ENCODE peak calls at places on chromosomes 11 and 22, in four cellular contexts. One of them, this sample, is unnamed.

GRCh38 chr11:4607111-4607510 is 920 bp downstream of the TRIM68 start:
- DNase-seq in ovary: no peak
- DNase-seq in AG10803: no peak
- DNase-seq in A549: no peak
- DNase-seq in this sample: no peak

GRCh38 chr22:30044369-30044768 is 35.9 kb upstream of the HORMAD2 start:
- DNase-seq in AG10803: peak
- DNase-seq in A549: no peak
- DNase-seq in ovary: no peak
- DNase-seq in this sample: peak

GRCh38 chr22:34998921-34999320 is 67.0 kb upstream of the ISX start:
- DNase-seq in AG10803: no peak
- DNase-seq in ovary: no peak
- DNase-seq in A549: no peak
- DNase-seq in this sample: no peak

GRCh38 chr22:26479792-26480610 is 3.6 kb downstream of the HPS4 start:
- DNase-seq in ovary: no peak
- DNase-seq in AG10803: no peak
- DNase-seq in A549: no peak
- DNase-seq in this sample: no peak

GRCh38 chr11:61333638-61334433 is 808 bp downstream of the TKFC start:
- DNase-seq in ovary: no peak
- DNase-seq in AG10803: no peak
- DNase-seq in A549: no peak
- DNase-seq in this sample: no peak

GRCh38 chr11:3831378-3832239 is 9.2 kb downstream of the RHOG start:
- DNase-seq in A549: no peak
- DNase-seq in AG10803: no peak
- DNase-seq in ovary: no peak
- DNase-seq in this sample: no peak

GRCh38 chr22:38696606-38697005 is 4.1 kb downstream of the JOSD1 start:
- DNase-seq in A549: peak
- DNase-seq in AG10803: peak
- DNase-seq in ovary: no peak
- DNase-seq in this sample: peak

GRCh38 chr22:20569059-20570058 is 61.9 kb downstream of the MED15 start:
- DNase-seq in ovary: peak
- DNase-seq in A549: peak
- DNase-seq in AG10803: peak
- DNase-seq in this sample: peak

GRCh38 chr11:86535773-86536172 is 136.6 kb downstream of the ME3 start:
- DNase-seq in A549: no peak
- DNase-seq in ovary: no peak
- DNase-seq in AG10803: no peak
- DNase-seq in this sample: no peak

GRCh38 chr22:19984851-19985811 is 31.5 kb downstream of the ARVCF start:
- DNase-seq in AG10803: no peak
- DNase-seq in ovary: no peak
- DNase-seq in A549: no peak
- DNase-seq in this sample: no peak

GRCh38 chr11:104694259-104695070 is 203.8 kb downstream of the CASP12 start:
- DNase-seq in A549: no peak
- DNase-seq in AG10803: peak
- DNase-seq in ovary: no peak
- DNase-seq in this sample: peak

GRCh38 chr11:127815316-127815715 is 772.0 kb downstream of the ETS1 start:
- DNase-seq in A549: no peak
- DNase-seq in AG10803: no peak
- DNase-seq in ovary: no peak
- DNase-seq in this sample: no peak

GRCh38 chr22:28674121-28674563 is 5.5 kb downstream of the TTC28 start:
- DNase-seq in AG10803: peak
- DNase-seq in A549: no peak
- DNase-seq in ovary: no peak
- DNase-seq in this sample: peak

GRCh38 chr22:23539135-23539838 is 40.8 kb downstream of the IGLL1 start:
- DNase-seq in A549: peak
- DNase-seq in AG10803: peak
- DNase-seq in ovary: peak
- DNase-seq in this sample: peak

GRCh38 chr22:31139866-31140716 is at the start of gene PLA2G3:
- DNase-seq in AG10803: no peak
- DNase-seq in ovary: no peak
- DNase-seq in A549: no peak
- DNase-seq in this sample: peak

GRCh38 chr11:83326326-83326725 is 40.2 kb upstream of the CCDC90B start:
- DNase-seq in A549: no peak
- DNase-seq in ovary: no peak
- DNase-seq in AG10803: no peak
- DNase-seq in this sample: no peak

GRCh38 chr11:7657306-7658025 is 15.8 kb downstream of the CYB5R2 start:
- DNase-seq in A549: peak
- DNase-seq in AG10803: peak
- DNase-seq in ovary: peak
- DNase-seq in this sample: no peak

GRCh38 chr22:29275819-29276565 is 7.9 kb downstream of the EWSR1 start:
- DNase-seq in ovary: no peak
- DNase-seq in A549: no peak
- DNase-seq in AG10803: no peak
- DNase-seq in this sample: no peak

GRCh38 chr11:18265949-18266348 is at the start of gene SAA1:
- DNase-seq in AG10803: peak
- DNase-seq in A549: no peak
- DNase-seq in ovary: no peak
- DNase-seq in this sample: no peak

GRCh38 chr11:1959786-1960185 is 12.7 kb downstream of the MRPL23 start:
- DNase-seq in AG10803: no peak
- DNase-seq in A549: no peak
- DNase-seq in ovary: no peak
- DNase-seq in this sample: no peak

GRCh38 chr11:35005156-35005780 is 88.8 kb downstream of the PDHX start:
- DNase-seq in A549: no peak
- DNase-seq in ovary: no peak
- DNase-seq in AG10803: no peak
- DNase-seq in this sample: no peak

GRCh38 chr11:46134540-46134939 is 13.3 kb upstream of the PHF21A start:
- DNase-seq in A549: no peak
- DNase-seq in ovary: no peak
- DNase-seq in AG10803: no peak
- DNase-seq in this sample: no peak

GRCh38 chr22:32206774-32207758 is 2.2 kb upstream of the RFPL2 start:
- DNase-seq in AG10803: peak
- DNase-seq in ovary: no peak
- DNase-seq in A549: peak
- DNase-seq in this sample: no peak

GRCh38 chr11:119832132-119832531 is 103.1 kb upstream of the NECTIN1 start:
- DNase-seq in ovary: no peak
- DNase-seq in A549: no peak
- DNase-seq in AG10803: no peak
- DNase-seq in this sample: no peak

DNA sequence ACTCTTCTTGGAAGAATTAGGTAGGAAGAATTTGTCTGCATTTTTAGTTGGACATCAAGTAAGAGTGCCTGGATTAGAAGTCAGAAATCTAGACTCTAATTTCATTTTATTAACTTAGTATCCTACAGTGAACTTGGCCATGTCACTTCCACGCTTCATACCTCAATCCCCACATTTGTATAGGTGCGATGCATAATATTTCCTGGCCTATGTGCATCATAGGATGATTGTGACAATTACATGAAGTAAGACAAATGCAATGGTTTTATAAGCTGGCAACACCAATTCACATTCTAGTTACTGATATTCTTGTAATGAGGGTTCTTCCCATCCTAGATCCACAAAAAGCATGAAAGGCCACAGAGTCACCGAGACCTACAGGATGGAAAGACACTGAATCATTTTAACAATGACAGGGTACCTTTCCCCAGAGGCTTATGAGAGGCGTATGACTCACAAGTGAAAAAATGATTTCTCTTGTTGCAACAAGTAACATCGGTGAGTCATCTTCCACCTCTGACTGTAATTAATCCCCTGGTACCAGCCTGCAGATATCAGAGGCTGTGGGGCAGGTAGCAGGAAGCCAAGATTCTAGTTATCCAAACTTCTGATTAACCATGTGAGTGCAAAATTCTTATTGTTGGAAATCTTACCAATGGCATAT is 56.0 kb upstream of the OR5AK2 start:
- DNase-seq in ovary: no peak
- DNase-seq in AG10803: peak
- DNase-seq in A549: peak
- DNase-seq in this sample: peak
- H3K4me3 ChIP-seq in ovary: no peak
- H3K4me3 ChIP-seq in AG10803: no peak
- H3K4me3 ChIP-seq in A549: no peak
- H3K4me3 ChIP-seq in this sample: no peak

GRCh38 chr11:115501895-115502589 is 2.2 kb downstream of the CADM1 start:
- DNase-seq in AG10803: no peak
- DNase-seq in A549: no peak
- DNase-seq in ovary: no peak
- DNase-seq in this sample: no peak
- H3K4me3 ChIP-seq in AG10803: peak
- H3K4me3 ChIP-seq in A549: peak
- H3K4me3 ChIP-seq in ovary: peak
- H3K4me3 ChIP-seq in this sample: peak

GRCh38 chr22:50676211-50676636 is 3.6 kb downstream of the SHANK3 start:
- DNase-seq in A549: no peak
- DNase-seq in ovary: no peak
- DNase-seq in AG10803: no peak
- DNase-seq in this sample: no peak
- H3K4me3 ChIP-seq in A549: no peak
- H3K4me3 ChIP-seq in ovary: no peak
- H3K4me3 ChIP-seq in AG10803: no peak
- H3K4me3 ChIP-seq in this sample: no peak

GRCh38 chr22:37591823-37592404 is 12.0 kb upstream of the LGALS2 start:
- DNase-seq in AG10803: no peak
- DNase-seq in A549: no peak
- DNase-seq in ovary: no peak
- DNase-seq in this sample: no peak
- H3K4me3 ChIP-seq in AG10803: peak
- H3K4me3 ChIP-seq in A549: peak
- H3K4me3 ChIP-seq in ovary: no peak
- H3K4me3 ChIP-seq in this sample: no peak

GRCh38 chr11:63764712-63765631 is 3.6 kb downstream of the ZFTA start:
- DNase-seq in ovary: peak
- DNase-seq in A549: no peak
- DNase-seq in AG10803: no peak
- DNase-seq in this sample: no peak
- H3K4me3 ChIP-seq in ovary: no peak
- H3K4me3 ChIP-seq in A549: no peak
- H3K4me3 ChIP-seq in AG10803: no peak
- H3K4me3 ChIP-seq in this sample: no peak

DNA sequence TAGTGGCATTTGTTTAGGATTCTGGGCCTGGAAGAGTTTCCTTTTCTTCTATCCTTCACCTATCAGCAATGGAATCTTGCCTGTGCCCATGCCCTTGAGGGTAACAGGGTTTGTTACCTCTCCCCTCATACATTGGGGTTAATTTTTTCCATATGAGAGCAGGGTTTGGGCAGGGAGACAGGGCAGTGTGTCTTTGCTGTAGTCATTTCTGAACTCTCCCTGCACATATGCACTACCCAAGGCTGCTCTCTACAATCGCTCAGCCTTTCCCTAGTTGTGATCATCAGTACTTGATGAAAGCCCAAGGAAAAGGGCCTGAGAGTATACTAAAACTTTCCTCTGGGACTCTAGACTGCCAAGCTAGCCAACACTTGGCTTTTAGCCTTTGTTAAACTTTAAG is 95.7 kb downstream of the LRRC32 start:
- DNase-seq in ovary: no peak
- DNase-seq in A549: no peak
- DNase-seq in AG10803: no peak
- DNase-seq in this sample: no peak
- H3K4me3 ChIP-seq in ovary: no peak
- H3K4me3 ChIP-seq in A549: no peak
- H3K4me3 ChIP-seq in AG10803: no peak
- H3K4me3 ChIP-seq in this sample: no peak

GRCh38 chr11:44564653-44565007 is 833 bp upstream of the CD82 start:
- DNase-seq in ovary: peak
- DNase-seq in A549: peak
- DNase-seq in AG10803: peak
- DNase-seq in this sample: peak

GRCh38 chr11:44565008-44565745 is at the start of gene CD82:
- DNase-seq in ovary: peak
- DNase-seq in AG10803: peak
- DNase-seq in A549: peak
- DNase-seq in this sample: peak

GRCh38 chr11:44563716-44564115 is 1.7 kb upstream of the CD82 start:
- DNase-seq in ovary: no peak
- DNase-seq in A549: no peak
- DNase-seq in AG10803: peak
- DNase-seq in this sample: no peak

GRCh38 chr11:44562836-44563460 is 2.5 kb upstream of the CD82 start:
- DNase-seq in A549: no peak
- DNase-seq in ovary: no peak
- DNase-seq in AG10803: no peak
- DNase-seq in this sample: no peak

GRCh38 chr11:44564198-44564597 is 1.3 kb upstream of the CD82 start:
- DNase-seq in A549: no peak
- DNase-seq in AG10803: no peak
- DNase-seq in ovary: peak
- DNase-seq in this sample: no peak
- H3K4me3 ChIP-seq in A549: no peak
- H3K4me3 ChIP-seq in AG10803: peak
- H3K4me3 ChIP-seq in ovary: peak
- H3K4me3 ChIP-seq in this sample: no peak